ENCODE peak calls at places on chromosome X, in five cellular contexts. One of them, this sample, is unnamed.

GRCh38 chrX:48956728-48957414 is 536 bp downstream of the OTUD5 start:
- DNase-seq in pancreas: peak; percentile 14
- DNase-seq in HTR-8/SVneo: no peak
- DNase-seq in left lung: no peak
- DNase-seq in RWPE1: no peak
- DNase-seq in this sample: no peak

GRCh38 chrX:109936114-109936513 is 66.8 kb upstream of the TMEM164 start:
- DNase-seq in pancreas: no peak
- DNase-seq in left lung: no peak
- DNase-seq in RWPE1: no peak
- DNase-seq in HTR-8/SVneo: no peak
- DNase-seq in this sample: peak; percentile 38

GRCh38 chrX:8867454-8867853 is 66.3 kb upstream of the FAM9A start:
- DNase-seq in pancreas: no peak
- DNase-seq in HTR-8/SVneo: no peak
- DNase-seq in left lung: no peak
- DNase-seq in RWPE1: no peak
- DNase-seq in this sample: peak; percentile 21

GRCh38 chrX:41335590-41336331 is 1.8 kb downstream of the DDX3X start:
- DNase-seq in left lung: no peak
- DNase-seq in pancreas: no peak
- DNase-seq in HTR-8/SVneo: no peak
- DNase-seq in RWPE1: no peak
- DNase-seq in this sample: peak; percentile 23

GRCh38 chrX:56564182-56564885 is 907 bp downstream of the UBQLN2 start:
- DNase-seq in RWPE1: peak; percentile 26
- DNase-seq in HTR-8/SVneo: no peak
- DNase-seq in pancreas: no peak
- DNase-seq in left lung: no peak
- DNase-seq in this sample: peak; percentile 54

GRCh38 chrX:67604979-67605703 is 61.3 kb downstream of the AR start:
- DNase-seq in left lung: no peak
- DNase-seq in HTR-8/SVneo: peak; percentile 7
- DNase-seq in RWPE1: no peak
- DNase-seq in pancreas: no peak
- DNase-seq in this sample: peak; percentile 84

GRCh38 chrX:17376381-17377046 is 1.5 kb downstream of the NHS start:
- DNase-seq in RWPE1: no peak
- DNase-seq in left lung: no peak
- DNase-seq in pancreas: no peak
- DNase-seq in HTR-8/SVneo: no peak
- DNase-seq in this sample: peak; percentile 2

GRCh38 chrX:153814591-153815315 is 15.6 kb downstream of the PDZD4 start:
- DNase-seq in RWPE1: no peak
- DNase-seq in HTR-8/SVneo: no peak
- DNase-seq in pancreas: no peak
- DNase-seq in left lung: no peak
- DNase-seq in this sample: no peak

GRCh38 chrX:10851809-10852208 is 231.4 kb upstream of the MID1 start:
- DNase-seq in pancreas: no peak
- DNase-seq in left lung: no peak
- DNase-seq in RWPE1: no peak
- DNase-seq in HTR-8/SVneo: no peak
- DNase-seq in this sample: no peak

GRCh38 chrX:78476701-78477100 is 149.3 kb upstream of the CYSLTR1 start:
- DNase-seq in RWPE1: no peak
- DNase-seq in pancreas: no peak
- DNase-seq in HTR-8/SVneo: no peak
- DNase-seq in left lung: no peak
- DNase-seq in this sample: no peak

GRCh38 chrX:100512471-100512870 is 72.3 kb upstream of the TNMD start:
- DNase-seq in HTR-8/SVneo: peak; percentile 0
- DNase-seq in pancreas: no peak
- DNase-seq in RWPE1: peak; percentile 10
- DNase-seq in left lung: no peak
- DNase-seq in this sample: peak; percentile 26

GRCh38 chrX:121146059-121146628 is 98.7 kb downstream of the GLUD2 start:
- DNase-seq in left lung: no peak
- DNase-seq in HTR-8/SVneo: no peak
- DNase-seq in RWPE1: no peak
- DNase-seq in pancreas: no peak
- DNase-seq in this sample: peak; percentile 21

GRCh38 chrX:1165535-1166196 is 46.8 kb downstream of the CRLF2 start:
- DNase-seq in RWPE1: no peak
- DNase-seq in left lung: no peak
- DNase-seq in HTR-8/SVneo: no peak
- DNase-seq in pancreas: no peak
- DNase-seq in this sample: peak; percentile 5

GRCh38 chrX:107684956-107685385 is 56.7 kb downstream of the PRPS1 start:
- DNase-seq in RWPE1: peak; percentile 67
- DNase-seq in pancreas: peak; percentile 74
- DNase-seq in HTR-8/SVneo: no peak
- DNase-seq in left lung: peak; percentile 91
- DNase-seq in this sample: peak; percentile 86

GRCh38 chrX:33840176-33840575 is 291.9 kb downstream of the FAM47A start:
- DNase-seq in pancreas: no peak
- DNase-seq in left lung: no peak
- DNase-seq in RWPE1: no peak
- DNase-seq in HTR-8/SVneo: no peak
- DNase-seq in this sample: no peak

GRCh38 chrX:67692246-67692645 is 148.4 kb downstream of the AR start:
- DNase-seq in HTR-8/SVneo: no peak
- DNase-seq in left lung: no peak
- DNase-seq in pancreas: no peak
- DNase-seq in RWPE1: no peak
- DNase-seq in this sample: peak; percentile 43

GRCh38 chrX:120419465-120419864 is 49.6 kb downstream of the LAMP2 start:
- DNase-seq in pancreas: no peak
- DNase-seq in RWPE1: no peak
- DNase-seq in HTR-8/SVneo: no peak
- DNase-seq in left lung: no peak
- DNase-seq in this sample: peak; percentile 7

GRCh38 chrX:109036624-109037023 is 300.3 kb upstream of the IRS4 start:
- DNase-seq in left lung: no peak
- DNase-seq in pancreas: no peak
- DNase-seq in HTR-8/SVneo: no peak
- DNase-seq in RWPE1: no peak
- DNase-seq in this sample: no peak

GRCh38 chrX:10085223-10085622 is 71.6 kb upstream of the CLCN4 start:
- DNase-seq in HTR-8/SVneo: no peak
- DNase-seq in pancreas: no peak
- DNase-seq in RWPE1: no peak
- DNase-seq in left lung: no peak
- DNase-seq in this sample: no peak

GRCh38 chrX:49754238-49754857 is 58.6 kb upstream of the PAGE1 start:
- DNase-seq in left lung: peak; percentile 33
- DNase-seq in RWPE1: peak; percentile 3
- DNase-seq in pancreas: peak; percentile 6
- DNase-seq in HTR-8/SVneo: peak; percentile 1
- DNase-seq in this sample: peak; percentile 63

GRCh38 chrX:19593684-19594083 is 78.4 kb upstream of the MAP3K15 start:
- DNase-seq in left lung: no peak
- DNase-seq in pancreas: no peak
- DNase-seq in RWPE1: peak; percentile 24
- DNase-seq in HTR-8/SVneo: peak; percentile 18
- DNase-seq in this sample: peak; percentile 68

GRCh38 chrX:6718766-6719165 is 183.8 kb upstream of the VCX3A start:
- DNase-seq in left lung: no peak
- DNase-seq in RWPE1: no peak
- DNase-seq in HTR-8/SVneo: no peak
- DNase-seq in pancreas: no peak
- DNase-seq in this sample: no peak

GRCh38 chrX:6748595-6748994 is 213.7 kb upstream of the VCX3A start:
- DNase-seq in HTR-8/SVneo: no peak
- DNase-seq in left lung: no peak
- DNase-seq in pancreas: no peak
- DNase-seq in RWPE1: no peak
- DNase-seq in this sample: no peak

GRCh38 chrX:15579778-15580747 is 20.7 kb downstream of the ACE2 start:
- DNase-seq in pancreas: peak; percentile 5
- DNase-seq in left lung: no peak
- DNase-seq in HTR-8/SVneo: no peak
- DNase-seq in RWPE1: no peak
- DNase-seq in this sample: peak; percentile 23

GRCh38 chrX:107547621-107548020 is 80.7 kb upstream of the PRPS1 start:
- DNase-seq in RWPE1: no peak
- DNase-seq in left lung: no peak
- DNase-seq in HTR-8/SVneo: no peak
- DNase-seq in pancreas: no peak
- DNase-seq in this sample: no peak

GRCh38 chrX:56812515-56813105 is 83.6 kb downstream of the NBDY start:
- DNase-seq in RWPE1: no peak
- DNase-seq in pancreas: no peak
- DNase-seq in HTR-8/SVneo: no peak
- DNase-seq in left lung: no peak
- DNase-seq in this sample: peak; percentile 32

GRCh38 chrX:7027071-7027470 is 120.4 kb upstream of the STS start:
- DNase-seq in left lung: no peak
- DNase-seq in RWPE1: no peak
- DNase-seq in pancreas: peak; percentile 36
- DNase-seq in HTR-8/SVneo: no peak
- DNase-seq in this sample: no peak

GRCh38 chrX:134669378-134670098 is 11.3 kb upstream of the PLAC1 start:
- DNase-seq in HTR-8/SVneo: peak; percentile 48
- DNase-seq in RWPE1: peak; percentile 65
- DNase-seq in pancreas: no peak
- DNase-seq in left lung: peak; percentile 36
- DNase-seq in this sample: peak; percentile 85

GRCh38 chrX:53093177-53093655 is 726 bp upstream of the KANTR start:
- DNase-seq in left lung: peak; percentile 84
- DNase-seq in HTR-8/SVneo: peak; percentile 36
- DNase-seq in pancreas: peak; percentile 76
- DNase-seq in RWPE1: peak; percentile 63
- DNase-seq in this sample: peak; percentile 87

GRCh38 chrX:39693298-39693697 is 404.5 kb downstream of the BCOR start:
- DNase-seq in left lung: no peak
- DNase-seq in RWPE1: no peak
- DNase-seq in HTR-8/SVneo: no peak
- DNase-seq in pancreas: peak; percentile 16
- DNase-seq in this sample: no peak

GRCh38 chrX:38102875-38103274 is 96.5 kb downstream of the SYTL5 start:
- DNase-seq in HTR-8/SVneo: no peak
- DNase-seq in left lung: no peak
- DNase-seq in RWPE1: no peak
- DNase-seq in pancreas: no peak
- DNase-seq in this sample: no peak

This sample was measured in choroid plexus epithelial cell.